ENCODE peak calls at places on chromosomes 12 and 14, in eight cellular contexts. K, V, I, C, S, Z, T and Y are unnamed samples. For H3K27me3, the result is how much of the 10 kb centered on the place peaks cover.

GRCh38 chr14:56278383-56278782 is 160.2 kb downstream of the PELI2 start:
- DNase-seq in K (no peak), V (no peak), I (no peak), C (no peak), S (no peak), Z (no peak), T (no peak), Y (no peak)

GRCh38 chr12:45231515-45232145 is 15.7 kb downstream of the ANO6 start:
- DNase-seq in K (no peak), V (peak), I (peak), C (no peak), S (no peak), Z (no peak), T (peak), Y (no peak)

GRCh38 chr14:41498959-41499358 is 107.7 kb upstream of the LRFN5 start:
- DNase-seq in K (no peak), V (peak), I (no peak), C (no peak), S (no peak), Z (no peak), T (no peak), Y (no peak)

GRCh38 chr12:98066251-98066650 is 449.1 kb upstream of the TMPO start:
- DNase-seq in K (no peak), V (no peak), I (no peak), C (no peak), S (no peak), Z (no peak), T (no peak), Y (no peak)

GRCh38 chr14:30240002-30240401 is 312.4 kb upstream of the PRKD1 start:
- DNase-seq in K (no peak), V (no peak), I (no peak), C (no peak), S (no peak), Z (no peak), T (no peak), Y (no peak)

GRCh38 chr14:78383060-78383459 is 212.9 kb downstream of the NRXN3 start:
- DNase-seq in K (no peak), V (no peak), I (no peak), C (no peak), S (no peak), Z (no peak), T (no peak), Y (no peak)

GRCh38 chr12:47078733-47079364 is 572 bp upstream of the PCED1B start:
- DNase-seq in K (no peak), V (peak), I (peak), C (peak), S (no peak), Z (peak), T (peak), Y (no peak)

GRCh38 chr12:17975239-17975638 is 114.8 kb downstream of the RERGL start:
- DNase-seq in K (no peak), V (no peak), I (no peak), C (no peak), S (no peak), Z (no peak), T (no peak), Y (no peak)

GRCh38 chr12:68623984-68624383 is 13.3 kb downstream of the RAP1B start:
- DNase-seq in K (no peak), V (peak), I (no peak), C (no peak), S (no peak), Z (no peak), T (peak), Y (peak)

GRCh38 chr12:123815968-123816367 is 53.9 kb downstream of the DNAH10 start:
- DNase-seq in K (no peak), V (no peak), I (no peak), C (no peak), S (no peak), Z (no peak), T (no peak), Y (no peak)

GRCh38 chr12:4044736-4045432 is 171.7 kb upstream of the PARP11 start:
- DNase-seq in K (no peak), V (no peak), I (no peak), C (no peak), S (no peak), Z (no peak), T (no peak), Y (no peak)

GRCh38 chr14:32224731-32225377 is 21.8 kb upstream of the RNU6-8 start:
- DNase-seq in K (no peak), V (peak), I (peak), C (no peak), S (no peak), Z (peak), T (peak), Y (peak)

GRCh38 chr14:105315211-105315721 is 718 bp downstream of the PACS2 start:
- DNase-seq in K (no peak), V (peak), I (peak), C (peak), S (no peak), Z (peak), T (peak), Y (no peak)

GRCh38 chr14:92877757-92878431 is 45.1 kb upstream of the CHGA start:
- DNase-seq in K (no peak), V (peak), I (peak), C (peak), S (no peak), Z (peak), T (no peak), Y (no peak)

GRCh38 chr12:48980953-48981756 is 3.0 kb downstream of the WNT1 start:
- DNase-seq in K (no peak), V (no peak), I (no peak), C (no peak), S (peak), Z (no peak), T (peak), Y (no peak)

GRCh38 chr12:96078281-96078761 is 42.9 kb upstream of the LTA4H start:
- DNase-seq in K (peak), V (peak), I (peak), C (peak), S (no peak), Z (peak), T (no peak), Y (no peak)

GRCh38 chr12:56723352-56723751 is 1.7 kb downstream of the NACA start:
- DNase-seq in K (no peak), V (no peak), I (no peak), C (no peak), S (no peak), Z (no peak), T (no peak), Y (no peak)

GRCh38 chr14:69796797-69797500 is at the start of gene SLC10A1:
- DNase-seq in K (no peak), V (peak), I (no peak), C (no peak), S (peak), Z (no peak), T (no peak), Y (no peak)

GRCh38 chr12:95583933-95584332 is 32.7 kb upstream of the USP44 start:
- DNase-seq in K (no peak), V (no peak), I (no peak), C (no peak), S (no peak), Z (no peak), T (no peak), Y (no peak)

GRCh38 chr14:99519347-99519881 is 38.2 kb downstream of the CCNK start:
- DNase-seq in K (no peak), V (no peak), I (no peak), C (peak), S (no peak), Z (no peak), T (no peak), Y (no peak)

GRCh38 chr12:84117190-84117589 is 795.4 kb downstream of the SLC6A15 start:
- DNase-seq in K (no peak), V (no peak), I (no peak), C (no peak), S (no peak), Z (no peak), T (no peak), Y (no peak)

GRCh38 chr12:42090899-42091298 is 53.8 kb downstream of the GXYLT1 start:
- DNase-seq in K (no peak), V (peak), I (peak), C (no peak), S (no peak), Z (no peak), T (peak), Y (no peak)

GRCh38 chr14:105458571-105458970 is 16.1 kb upstream of the CRIP2 start:
- DNase-seq in K (no peak), V (no peak), I (no peak), C (no peak), S (no peak), Z (no peak), T (no peak), Y (no peak)

GRCh38 chr14:59406454-59407245 is 58.5 kb downstream of the GPR135 start:
- DNase-seq in K (no peak), V (peak), I (peak), C (no peak), S (no peak), Z (no peak), T (peak), Y (no peak)

GRCh38 chr12:92105110-92105509 is 40.5 kb downstream of the BTG1 start:
- DNase-seq in K (no peak), V (no peak), I (no peak), C (no peak), S (no peak), Z (no peak), T (no peak), Y (no peak)
- H3K4me3 ChIP-seq in K (no peak), V (no peak), I (no peak), C (no peak), S (no peak), Z (no peak), T (no peak), Y (no peak)

DNA sequence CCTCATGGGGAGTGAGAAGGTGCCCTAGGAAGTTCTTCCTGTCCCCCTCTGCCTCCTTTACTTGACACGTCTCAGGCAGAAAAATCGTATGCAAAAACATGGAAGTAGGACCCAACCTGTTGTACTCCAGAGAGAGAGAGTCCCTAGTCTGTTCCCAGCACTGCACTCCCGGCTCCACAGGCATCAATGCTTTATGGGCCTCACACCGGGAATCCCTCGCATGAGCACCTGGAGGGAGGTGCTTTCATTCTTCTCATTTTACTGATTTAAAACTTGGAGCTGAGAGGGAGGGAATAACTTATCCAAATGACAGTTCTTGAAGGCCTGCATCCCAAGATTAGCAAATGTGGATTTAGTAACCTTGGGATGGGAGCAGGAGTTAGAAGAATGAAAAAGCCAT is 1101.4 kb downstream of the BCL11B start:
- DNase-seq in K (no peak), V (no peak), I (no peak), C (no peak), S (no peak), Z (no peak), T (no peak), Y (no peak)
- H3K27me3 ChIP-seq in K (under half), V (under half), I (under half), C (under half), S (under half), Z (under half), T (under half), Y (under half)

GRCh38 chr12:43653289-43653915 is 101.4 kb upstream of the ADAMTS20 start:
- DNase-seq in K (no peak), V (no peak), I (no peak), C (no peak), S (no peak), Z (no peak), T (no peak), Y (no peak)

GRCh38 chr12:43653917-43654316 is 101.9 kb upstream of the ADAMTS20 start:
- DNase-seq in K (no peak), V (no peak), I (no peak), C (no peak), S (no peak), Z (no peak), T (no peak), Y (no peak)

GRCh38 chr12:43648636-43649035 is 96.6 kb upstream of the ADAMTS20 start:
- DNase-seq in K (no peak), V (no peak), I (no peak), C (no peak), S (no peak), Z (no peak), T (no peak), Y (no peak)
- H3K4me3 ChIP-seq in K (no peak), V (no peak), I (no peak), C (no peak), S (no peak), Z (no peak), T (no peak), Y (no peak)

GRCh38 chr12:132321321-132322118 is 7.9 kb downstream of the GALNT9 start:
- DNase-seq in K (no peak), V (no peak), I (no peak), C (no peak), S (no peak), Z (no peak), T (no peak), Y (no peak)

GRCh38 chr12:132320767-132321211 is 8.6 kb downstream of the GALNT9 start:
- DNase-seq in K (no peak), V (no peak), I (no peak), C (no peak), S (no peak), Z (no peak), T (no peak), Y (no peak)

GRCh38 chr12:132318618-132319033 is 10.8 kb downstream of the GALNT9 start:
- DNase-seq in K (no peak), V (no peak), I (no peak), C (no peak), S (no peak), Z (no peak), T (no peak), Y (no peak)

GRCh38 chr12:132319359-132319950 is 9.9 kb downstream of the GALNT9 start:
- DNase-seq in K (no peak), V (no peak), I (no peak), C (no peak), S (no peak), Z (no peak), T (no peak), Y (no peak)

GRCh38 chr12:132319991-132320570 is 9.3 kb downstream of the GALNT9 start:
- DNase-seq in K (no peak), V (no peak), I (no peak), C (no peak), S (no peak), Z (no peak), T (no peak), Y (no peak)
- H3K27me3 ChIP-seq in K (under half), V (under half), I (under half), C (under half), S (under half), Z (under half), T (half or more), Y (under half)

GRCh38 chr14:22508662-22509035 is 80.4 kb downstream of the DAD1 start:
- DNase-seq in K (no peak), V (no peak), I (no peak), C (no peak), S (no peak), Z (no peak), T (no peak), Y (no peak)

GRCh38 chr14:22505309-22505708 is 83.7 kb downstream of the DAD1 start:
- DNase-seq in K (no peak), V (no peak), I (no peak), C (no peak), S (no peak), Z (no peak), T (no peak), Y (no peak)

GRCh38 chr14:22505751-22506710 is 83.0 kb downstream of the DAD1 start:
- DNase-seq in K (no peak), V (no peak), I (no peak), C (no peak), S (no peak), Z (no peak), T (no peak), Y (no peak)

GRCh38 chr14:22508150-22508457 is 80.9 kb downstream of the DAD1 start:
- DNase-seq in K (no peak), V (no peak), I (no peak), C (no peak), S (no peak), Z (no peak), T (no peak), Y (no peak)

DNA sequence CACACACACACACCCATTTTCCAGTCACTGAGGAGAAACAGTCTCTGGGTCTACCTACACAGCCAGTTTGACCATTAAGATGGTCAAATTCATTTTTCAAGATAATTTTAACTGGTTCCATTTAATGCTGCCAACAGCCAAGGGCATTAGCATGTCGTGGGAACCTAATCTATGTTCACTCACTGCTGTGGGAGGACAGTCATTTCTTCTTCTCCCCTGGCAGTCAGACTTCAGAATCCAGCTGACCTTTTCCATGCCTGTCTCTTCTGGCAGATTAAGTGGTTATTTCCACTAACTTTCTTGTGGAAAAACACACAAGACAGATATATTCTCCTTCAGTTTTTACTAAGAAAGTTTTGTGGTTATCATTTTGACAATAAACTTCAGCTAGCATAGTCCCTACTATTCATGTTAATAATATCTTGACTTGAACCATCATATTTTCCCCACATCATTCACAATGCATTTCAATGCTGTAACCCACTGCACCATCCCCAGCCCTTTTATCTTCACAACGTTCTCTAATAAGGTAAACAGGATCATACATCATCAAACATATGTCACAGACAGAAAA is 82.2 kb downstream of the DAD1 start:
- DNase-seq in K (no peak), V (no peak), I (no peak), C (no peak), S (no peak), Z (no peak), T (peak), Y (no peak)
- H3K4me3 ChIP-seq in K (no peak), V (no peak), I (no peak), C (no peak), S (no peak), Z (no peak), T (no peak), Y (no peak)

GRCh38 chr14:54294802-54295201 is 102.0 kb upstream of the CDKN3 start:
- DNase-seq in K (no peak), V (no peak), I (no peak), C (no peak), S (no peak), Z (no peak), T (no peak), Y (no peak)
- H3K27me3 ChIP-seq in K (under half), V (under half), I (under half), C (under half), S (under half), Z (under half), T (half or more), Y (under half)

GRCh38 chr14:87952307-87953094 is 40.5 kb downstream of the GALC start:
- DNase-seq in K (no peak), V (no peak), I (no peak), C (no peak), S (no peak), Z (no peak), T (no peak), Y (no peak)
- H3K4me3 ChIP-seq in K (no peak), V (no peak), I (no peak), C (no peak), S (no peak), Z (no peak), T (no peak), Y (no peak)

GRCh38 chr14:68655961-68656360 is 136.9 kb downstream of the ZFP36L1 start:
- DNase-seq in K (no peak), V (no peak), I (no peak), C (no peak), S (no peak), Z (no peak), T (no peak), Y (no peak)

GRCh38 chr14:68653108-68653507 is 139.8 kb downstream of the ZFP36L1 start:
- DNase-seq in K (no peak), V (no peak), I (no peak), C (no peak), S (no peak), Z (no peak), T (no peak), Y (no peak)

GRCh38 chr14:68655021-68655811 is 137.7 kb downstream of the ZFP36L1 start:
- DNase-seq in K (no peak), V (peak), I (no peak), C (peak), S (no peak), Z (peak), T (no peak), Y (no peak)

GRCh38 chr14:68653754-68654153 is 139.1 kb downstream of the ZFP36L1 start:
- DNase-seq in K (no peak), V (no peak), I (no peak), C (no peak), S (no peak), Z (no peak), T (no peak), Y (no peak)

GRCh38 chr14:68654471-68654941 is 138.4 kb downstream of the ZFP36L1 start:
- DNase-seq in K (no peak), V (peak), I (no peak), C (peak), S (no peak), Z (no peak), T (no peak), Y (no peak)
- H3K27me3 ChIP-seq in K (under half), V (under half), I (under half), C (under half), S (under half), Z (under half), T (under half), Y (under half)